ENCODE peak calls at places on chromosome 5, in eight cellular contexts. Z is heart right ventricle, S is RWPE1, E is fibroblast of mammary gland, P is hepatocyte, M is cardiac muscle cell, U is HCT116, G is MM.1S. Y is an unnamed sample.

GRCh38 chr5:177496111-177497010 is 1.0 kb downstream of the PDLIM7 start:
- DNase-seq in P (peak), U (peak), E (peak), G (no peak), Z (no peak), M (peak), S (peak), Y (peak)

GRCh38 chr5:1788828-1789227 is 10.8 kb downstream of the MRPL36 start:
- DNase-seq in S (no peak), E (no peak), G (no peak), M (no peak), U (no peak), P (no peak), Z (no peak), Y (no peak)

GRCh38 chr5:129361441-129362025 is 98.6 kb upstream of the ADAMTS19 start:
- DNase-seq in P (peak), M (peak), E (peak), Z (no peak), U (peak), G (peak), S (no peak), Y (no peak)

GRCh38 chr5:10556331-10556807 is 7.5 kb upstream of the ANKRD33B start:
- DNase-seq in Z (no peak), M (peak), U (no peak), E (peak), S (peak), P (no peak), G (no peak), Y (no peak)

GRCh38 chr5:136087961-136088871 is 44.4 kb upstream of the SMAD5 start:
- DNase-seq in P (no peak), S (peak), E (peak), G (no peak), Z (peak), M (peak), U (no peak), Y (no peak)

GRCh38 chr5:87853541-87853940 is 415.1 kb downstream of the TMEM161B start:
- DNase-seq in U (no peak), E (no peak), S (no peak), G (no peak), Z (no peak), P (no peak), M (no peak), Y (no peak)

GRCh38 chr5:1479581-1480188 is 34.4 kb upstream of the SLC6A3 start:
- DNase-seq in E (peak), S (peak), Z (peak), P (peak), U (no peak), G (no peak), M (peak), Y (peak)

GRCh38 chr5:174596429-174596828 is 128.0 kb upstream of the MSX2 start:
- DNase-seq in P (no peak), M (no peak), Z (no peak), S (no peak), U (no peak), G (no peak), E (no peak), Y (no peak)

GRCh38 chr5:66718374-66718977 is 122.3 kb downstream of the MAST4 start:
- DNase-seq in P (no peak), Z (no peak), M (no peak), S (no peak), E (no peak), G (no peak), U (no peak), Y (no peak)

GRCh38 chr5:137487600-137487999 is 11.5 kb downstream of the SPOCK1 start:
- DNase-seq in S (no peak), Z (no peak), M (peak), P (no peak), G (no peak), E (peak), U (no peak), Y (no peak)

GRCh38 chr5:140632366-140633080 is 452 bp downstream of the CD14 start:
- DNase-seq in Z (peak), S (no peak), G (peak), U (no peak), E (peak), M (peak), P (no peak), Y (no peak)

GRCh38 chr5:107513337-107514125 is 157.2 kb downstream of the EFNA5 start:
- DNase-seq in E (peak), U (no peak), M (no peak), Z (no peak), S (no peak), P (no peak), G (peak), Y (no peak)

GRCh38 chr5:178899289-178899688 is 3.6 kb downstream of the ZFP2 start:
- DNase-seq in M (no peak), P (no peak), E (no peak), U (no peak), G (no peak), Z (no peak), S (no peak), Y (no peak)
- TF ChIP-seq CTCF in M (no peak), P (no peak), E (no peak), U (no peak), G (no peak), Z (no peak), S (no peak), Y (no peak)

GRCh38 chr5:145718956-145719355 is 116.2 kb downstream of the PRELID2 start:
- DNase-seq in M (peak), U (peak), E (peak), S (peak), P (peak), G (no peak), Z (no peak), Y (no peak)
- TF ChIP-seq CTCF in M (peak), U (peak), E (peak), S (no peak), P (peak), G (peak), Z (peak), Y (no peak)

GRCh38 chr5:72308853-72309191 is 11.2 kb downstream of the MRPS27 start:
- DNase-seq in E (no peak), Z (no peak), G (peak), U (no peak), S (no peak), P (no peak), M (no peak), Y (no peak)

GRCh38 chr5:72320022-72320898 is at the start of the genes MRPS27 and PTCD2:
- DNase-seq in G (peak), S (peak), Z (peak), U (peak), E (peak), M (peak), P (peak), Y (peak)

GRCh38 chr5:72314571-72315172 is 5.4 kb downstream of the MRPS27 start:
- DNase-seq in M (peak), P (peak), S (peak), U (no peak), G (no peak), E (peak), Z (no peak), Y (no peak)
- TF ChIP-seq CTCF in M (peak), P (no peak), S (peak), U (no peak), G (no peak), E (peak), Z (peak), Y (no peak)

GRCh38 chr5:77022511-77023417 is 7.4 kb upstream of the AGGF1 start:
- DNase-seq in P (peak), M (no peak), U (no peak), E (no peak), Z (no peak), S (no peak), G (no peak), Y (no peak)
- TF ChIP-seq CTCF in P (no peak), M (no peak), U (no peak), E (no peak), Z (no peak), S (no peak), G (no peak), Y (no peak)

GRCh38 chr5:16427572-16427971 is 38.0 kb downstream of the ZNF622 start:
- DNase-seq in M (no peak), E (no peak), S (no peak), P (no peak), G (no peak), U (no peak), Z (no peak), Y (no peak)

GRCh38 chr5:16430349-16431089 is 35.1 kb downstream of the ZNF622 start:
- DNase-seq in G (no peak), U (no peak), M (no peak), Z (no peak), E (no peak), S (no peak), P (no peak), Y (no peak)

GRCh38 chr5:16431482-16431881 is 34.1 kb downstream of the ZNF622 start:
- DNase-seq in M (no peak), U (no peak), S (no peak), P (no peak), G (no peak), Z (no peak), E (no peak), Y (no peak)

GRCh38 chr5:16428359-16428758 is 37.2 kb downstream of the ZNF622 start:
- DNase-seq in P (no peak), E (no peak), S (no peak), M (no peak), Z (no peak), G (no peak), U (no peak), Y (no peak)
- TF ChIP-seq CTCF in P (no peak), E (no peak), S (no peak), M (no peak), Z (no peak), G (no peak), U (no peak), Y (peak)

GRCh38 chr5:127297348-127298035 is 6.9 kb downstream of the MEGF10 start:
- DNase-seq in E (no peak), P (no peak), G (no peak), S (no peak), M (no peak), U (no peak), Z (no peak), Y (no peak)

GRCh38 chr5:127298623-127299022 is 8.0 kb downstream of the MEGF10 start:
- DNase-seq in G (no peak), P (no peak), M (no peak), E (peak), Z (no peak), U (no peak), S (no peak), Y (no peak)

GRCh38 chr5:127299678-127300077 is 9.1 kb downstream of the MEGF10 start:
- DNase-seq in U (no peak), S (no peak), E (peak), P (no peak), M (no peak), G (no peak), Z (no peak), Y (no peak)

GRCh38 chr5:127296321-127296720 is 5.7 kb downstream of the MEGF10 start:
- DNase-seq in G (no peak), S (peak), U (no peak), Z (no peak), E (peak), M (no peak), P (no peak), Y (no peak)

GRCh38 chr5:127298036-127298429 is 7.4 kb downstream of the MEGF10 start:
- DNase-seq in U (no peak), G (no peak), E (no peak), P (no peak), S (no peak), Z (no peak), M (no peak), Y (no peak)
- TF ChIP-seq CTCF in U (no peak), G (peak), E (no peak), P (no peak), S (no peak), Z (no peak), M (no peak), Y (no peak)

GRCh38 chr5:54160329-54160728 is 150.0 kb downstream of the ARL15 start:
- DNase-seq in S (no peak), U (no peak), E (no peak), Z (no peak), G (no peak), M (no peak), P (no peak), Y (no peak)

GRCh38 chr5:54162184-54162583 is 148.2 kb downstream of the ARL15 start:
- DNase-seq in G (no peak), E (no peak), S (no peak), U (no peak), M (no peak), P (no peak), Z (no peak), Y (no peak)

GRCh38 chr5:54159837-54160215 is 150.5 kb downstream of the ARL15 start:
- DNase-seq in M (no peak), U (no peak), E (no peak), P (no peak), Z (no peak), S (no peak), G (no peak), Y (no peak)

GRCh38 chr5:54159153-54159836 is 151.1 kb downstream of the ARL15 start:
- DNase-seq in S (no peak), Z (no peak), U (no peak), M (no peak), G (no peak), E (peak), P (no peak), Y (no peak)
- TF ChIP-seq CTCF in S (no peak), Z (no peak), U (no peak), M (no peak), G (no peak), E (peak), P (no peak), Y (no peak)

Y was measured in endothelial cell.